ENCODE peak calls at places on chromosome 17, in seven cellular contexts. Q, W, X, B, L, K and O are unnamed samples.

GRCh38 chr17:74393323-74393942 is 26.1 kb downstream of the GPR142 start:
- DNase-seq in W (no peak), L (no peak), Q (peak), B (no peak), X (no peak), K (no peak), O (no peak)

GRCh38 chr17:14203392-14203791 is 33.3 kb downstream of the CDRT15 start:
- DNase-seq in W (no peak), X (no peak), L (no peak), K (no peak), Q (no peak), B (no peak), O (no peak)

GRCh38 chr17:28968269-28968913 is 17.1 kb upstream of the PHF12 start:
- DNase-seq in X (no peak), K (no peak), W (no peak), B (no peak), Q (peak), L (no peak), O (no peak)

GRCh38 chr17:10398352-10398751 is 23.4 kb downstream of the MYH8 start:
- DNase-seq in L (no peak), W (no peak), B (no peak), X (no peak), K (no peak), Q (no peak), O (no peak)

GRCh38 chr17:80113033-80113484 is 11.7 kb downstream of the GAA start:
- DNase-seq in Q (no peak), X (no peak), L (no peak), W (no peak), K (no peak), B (no peak), O (peak)

GRCh38 chr17:66791337-66791736 is 43.6 kb upstream of the CACNG5 start:
- DNase-seq in L (no peak), K (no peak), W (no peak), Q (no peak), X (no peak), B (no peak), O (no peak)

GRCh38 chr17:79843917-79844815 is 4.9 kb upstream of the CBX4 start:
- DNase-seq in L (peak), X (no peak), K (peak), Q (peak), B (no peak), W (no peak), O (no peak)

GRCh38 chr17:72648702-72649101 is 443.8 kb downstream of the SLC39A11 start:
- DNase-seq in X (no peak), W (no peak), Q (no peak), K (no peak), B (no peak), L (no peak), O (no peak)

GRCh38 chr17:13107726-13108235 is 90.0 kb upstream of the ELAC2 start:
- DNase-seq in B (no peak), K (no peak), L (no peak), W (no peak), X (no peak), Q (no peak), O (no peak)

GRCh38 chr17:73342057-73342522 is 30.3 kb upstream of the CDC42EP4 start:
- DNase-seq in K (peak), X (no peak), L (peak), B (peak), W (peak), Q (peak), O (no peak)

GRCh38 chr17:47230864-47231263 is 21.7 kb downstream of the MYL4 start:
- DNase-seq in W (no peak), L (no peak), K (no peak), X (no peak), B (no peak), Q (no peak), O (no peak)

GRCh38 chr17:39027037-39027436 is 59.8 kb upstream of the FBXO47 start:
- DNase-seq in X (no peak), Q (peak), L (peak), K (peak), B (peak), W (peak), O (no peak)

GRCh38 chr17:48489781-48490180 is 41.0 kb downstream of the HOXB1 start:
- DNase-seq in Q (no peak), X (no peak), B (no peak), K (no peak), W (no peak), L (no peak), O (no peak)

GRCh38 chr17:5249615-5250014 is 15.0 kb upstream of the SCIMP start:
- DNase-seq in L (peak), X (peak), B (peak), W (peak), K (no peak), Q (peak), O (no peak)

GRCh38 chr17:55356440-55357328 is 65.0 kb downstream of the MMD start:
- DNase-seq in W (peak), Q (peak), K (peak), L (peak), B (peak), X (peak), O (no peak)

GRCh38 chr17:44010966-44011647 is 3.7 kb downstream of the TMEM101 start:
- DNase-seq in W (no peak), X (no peak), K (no peak), L (no peak), Q (no peak), B (no peak), O (no peak)

GRCh38 chr17:4572131-4572530 is 11.8 kb upstream of the GGT6 start:
- DNase-seq in W (no peak), B (peak), L (no peak), X (no peak), K (no peak), Q (peak), O (no peak)

GRCh38 chr17:48632579-48633265 is 6.6 kb upstream of the HOXB9 start:
- DNase-seq in K (no peak), L (no peak), W (no peak), B (no peak), Q (no peak), X (no peak), O (no peak)

GRCh38 chr17:41211845-41212466 is 14.5 kb upstream of the KRTAP9-2 start:
- DNase-seq in L (peak), Q (no peak), W (no peak), B (no peak), K (no peak), X (no peak), O (no peak)

DNA sequence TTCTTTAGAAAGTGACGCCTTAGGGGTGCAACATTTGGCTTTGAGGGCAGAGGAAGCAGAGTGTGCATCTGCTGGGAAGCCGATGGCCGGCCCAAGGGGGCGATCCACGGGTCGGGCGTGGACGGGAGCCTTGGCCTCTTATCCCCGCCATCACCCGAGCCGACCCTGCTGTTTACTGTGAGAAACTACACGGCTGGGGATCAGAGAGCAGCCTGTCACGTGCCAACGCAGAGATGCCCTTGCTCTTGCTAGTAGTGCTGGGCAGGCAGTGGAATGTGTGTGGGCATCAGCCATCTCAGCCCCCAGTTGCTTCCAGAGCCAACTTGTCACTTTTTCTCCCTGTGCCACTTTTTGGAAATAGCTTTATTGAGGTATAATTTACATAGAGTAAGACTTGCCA is 26.7 kb upstream of the ITGB4 start:
- DNase-seq in L (no peak), Q (no peak), W (no peak), B (peak), X (no peak), K (no peak), O (no peak)
- TF ChIP-seq CTCF in L (no peak), Q (no peak), W (no peak), B (no peak), X (no peak), K (no peak), O (no peak)

DNA sequence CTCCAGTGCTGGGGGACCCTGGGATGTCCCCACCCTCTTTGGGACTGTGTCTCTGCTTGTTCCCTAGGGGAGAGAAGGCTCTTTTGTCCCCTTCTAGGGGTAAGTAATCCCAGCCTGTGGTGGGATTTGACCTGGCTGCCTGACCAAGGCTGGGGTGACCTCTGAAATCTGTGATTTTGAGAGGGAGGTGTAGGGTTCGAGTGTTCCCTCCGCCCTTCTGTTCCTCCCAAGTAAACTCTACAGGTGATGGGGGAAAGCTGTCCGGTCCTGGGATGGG is 617 bp downstream of the TMEM92 start:
- DNase-seq in W (no peak), L (no peak), X (no peak), Q (no peak), B (no peak), K (no peak), O (no peak)
- H3K4me3 ChIP-seq in W (no peak), L (no peak), X (no peak), Q (peak), B (no peak), K (peak), O (peak)

GRCh38 chr17:519450-520212 is 167.0 kb upstream of the RPH3AL start:
- DNase-seq in X (no peak), W (no peak), K (no peak), B (no peak), L (no peak), Q (no peak), O (no peak)
- H3K27ac ChIP-seq in X (no peak), W (no peak), K (no peak), B (no peak), L (no peak), Q (no peak), O (no peak)

GRCh38 chr17:81401727-81402529 is 6.7 kb downstream of the BAHCC1 start:
- DNase-seq in X (no peak), K (no peak), B (no peak), W (no peak), L (no peak), Q (peak), O (no peak)
- TF ChIP-seq CTCF in X (no peak), K (no peak), B (no peak), W (no peak), L (peak), Q (peak), O (peak)

GRCh38 chr17:7916799-7917198 is 710 bp upstream of the RNF227 start:
- DNase-seq in W (peak), L (peak), Q (peak), K (no peak), B (peak), X (no peak), O (no peak)
- H3K4me3 ChIP-seq in W (no peak), L (no peak), Q (no peak), K (no peak), B (no peak), X (peak), O (no peak)

DNA sequence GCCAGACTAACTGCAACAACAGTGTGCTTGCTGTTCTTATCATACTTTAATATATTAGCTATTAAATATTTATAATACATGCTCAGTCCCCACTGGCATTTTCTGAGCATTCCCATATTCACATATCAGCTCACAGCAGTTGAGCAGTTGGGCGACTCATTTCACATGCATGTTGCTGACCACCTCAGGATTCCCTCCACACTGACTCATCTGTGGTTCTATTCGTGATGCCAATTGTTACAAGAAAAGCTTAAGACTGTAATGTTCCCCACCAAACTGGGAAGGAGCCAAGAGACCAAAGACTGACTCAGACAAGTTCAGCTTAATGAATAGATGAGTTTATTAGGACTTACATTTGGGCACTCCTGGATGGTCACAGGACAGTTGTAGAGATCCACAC is 100.3 kb upstream of the KIF2B start:
- DNase-seq in B (no peak), Q (peak), W (no peak), K (no peak), L (peak), X (no peak), O (peak)
- H3K27ac ChIP-seq in B (no peak), Q (no peak), W (no peak), K (no peak), L (peak), X (no peak), O (peak)

GRCh38 chr17:82231312-82231561 is 2.4 kb downstream of the SLC16A3 start:
- DNase-seq in L (no peak), Q (no peak), X (no peak), W (no peak), K (no peak), B (no peak), O (no peak)
- TF ChIP-seq CTCF in L (no peak), Q (no peak), X (no peak), W (no peak), K (no peak), B (no peak), O (no peak)